ENCODE peak calls at places on chromosome 2, in six cellular contexts. F is mammary epithelial cell, W is NCI-H2171, Q is MV-4-11, C is mucosa of gallbladder, U is hepatic stellate cell. S is an unnamed sample.

GRCh38 chr2:113276906-113277425 is 1.8 kb downstream of the PAX8 start:
- DNase-seq in F (no peak), W (no peak), Q (no peak), C (no peak), U (no peak), S (no peak)

GRCh38 chr2:48941908-48942307 is 186.4 kb upstream of the LHCGR start:
- DNase-seq in F (no peak), W (no peak), Q (no peak), C (no peak), U (no peak), S (no peak)

GRCh38 chr2:113211226-113212105 is 37.7 kb downstream of the PSD4 start:
- DNase-seq in F (peak), W (no peak), Q (peak), C (no peak), U (peak), S (peak)

GRCh38 chr2:193806088-193806774 is 1611.5 kb upstream of the TMEFF2 start:
- DNase-seq in F (peak), W (no peak), Q (no peak), C (no peak), U (no peak), S (peak)

GRCh38 chr2:56130463-56131070 is 53.2 kb upstream of the CCDC85A start:
- DNase-seq in F (peak), W (peak), Q (peak), C (peak), U (peak), S (peak)

GRCh38 chr2:60818272-60818671 is 62.2 kb downstream of the PAPOLG start:
- DNase-seq in F (no peak), W (no peak), Q (no peak), C (no peak), U (no peak), S (no peak)

GRCh38 chr2:35033748-35034147 is 1321.8 kb upstream of the CRIM1 start:
- DNase-seq in F (no peak), W (no peak), Q (no peak), C (no peak), U (no peak), S (no peak)

GRCh38 chr2:190505696-190506095 is 28.8 kb downstream of the NEMP2 start:
- DNase-seq in F (no peak), W (no peak), Q (no peak), C (no peak), U (no peak), S (no peak)

S was measured in astrocyte of the hippocampus.